ENCODE peak calls at places on chromosomes 13 and 19, in five cellular contexts. J is effector CD4-positive, alpha-beta T cell; P is amniotic epithelial cell; W is Kasumi-1; E is cardiac muscle cell. L is an unnamed sample.

GRCh38 chr19:29105629-29106352 is 107.2 kb downstream of the UQCRFS1 start:
- DNase-seq in J (no peak), P (no peak), W (no peak), E (no peak), L (no peak)

GRCh38 chr13:44763604-44764311 is 187.6 kb upstream of the TSC22D1 start:
- DNase-seq in J (no peak), P (no peak), W (no peak), E (peak; percentile 45), L (no peak)

GRCh38 chr13:92510416-92510815 is 716.2 kb upstream of the GPC6 start:
- DNase-seq in J (no peak), P (peak; percentile 76), W (no peak), E (peak; percentile 14), L (no peak)

GRCh38 chr13:72808917-72809500 is 27.1 kb downstream of the PIBF1 start:
- DNase-seq in J (no peak), P (no peak), W (peak; percentile 7), E (peak; percentile 28), L (no peak)

GRCh38 chr19:8363803-8364771 is at the start of gene ANGPTL4:
- DNase-seq in J (no peak), P (peak; percentile 72), W (peak; percentile 27), E (peak; percentile 92), L (no peak)

GRCh38 chr13:79404361-79404760 is 1.7 kb downstream of the RBM26 start:
- DNase-seq in J (no peak), P (no peak), W (peak; percentile 18), E (no peak), L (no peak)

GRCh38 chr13:95112883-95113282 is 188.4 kb downstream of the ABCC4 start:
- DNase-seq in J (no peak), P (no peak), W (no peak), E (no peak), L (no peak)

GRCh38 chr19:49395581-49396407 is 7.7 kb downstream of the KASH5 start:
- DNase-seq in J (no peak), P (peak; percentile 52), W (no peak), E (peak; percentile 39), L (no peak)

GRCh38 chr13:101416181-101417042 is at the start of gene NALCN:
- DNase-seq in J (no peak), P (peak; percentile 29), W (no peak), E (peak; percentile 7), L (no peak)

GRCh38 chr19:8537099-8537498 is 23.1 kb upstream of the ZNF414 start:
- DNase-seq in J (no peak), P (no peak), W (no peak), E (no peak), L (no peak)

GRCh38 chr13:49302817-49303216 is 55.1 kb downstream of the CDADC1 start:
- DNase-seq in J (no peak), P (no peak), W (no peak), E (no peak), L (no peak)

GRCh38 chr13:84481958-84482357 is 599.7 kb upstream of the SLITRK1 start:
- DNase-seq in J (no peak), P (peak; percentile 43), W (no peak), E (peak; percentile 6), L (no peak)

GRCh38 chr13:36919833-36920611 is at the start of gene SMAD9:
- DNase-seq in J (no peak), P (peak; percentile 64), W (peak; percentile 5), E (peak; percentile 82), L (no peak)

GRCh38 chr13:23852351-23852750 is 36.8 kb downstream of the MIPEP start:
- DNase-seq in J (no peak), P (peak; percentile 40), W (no peak), E (no peak), L (no peak)

GRCh38 chr19:14502334-14503092 is 6.6 kb upstream of the GIPC1 start:
- DNase-seq in J (no peak), P (peak; percentile 58), W (no peak), E (peak; percentile 64), L (no peak)

GRCh38 chr13:53198017-53198416 is 169.4 kb downstream of the OLFM4 start:
- DNase-seq in J (no peak), P (no peak), W (peak; percentile 54), E (no peak), L (no peak)

GRCh38 chr19:10861118-10861651 is 10.2 kb upstream of the CARM1 start:
- DNase-seq in J (no peak), P (no peak), W (peak; percentile 33), E (peak; percentile 45), L (peak; percentile 82)

GRCh38 chr19:16715613-16716012 is 4.0 kb upstream of the NWD1 start:
- DNase-seq in J (no peak), P (no peak), W (no peak), E (no peak), L (no peak)

GRCh38 chr13:28542804-28543203 is 47.9 kb upstream of the FLT1 start:
- DNase-seq in J (no peak), P (no peak), W (no peak), E (no peak), L (no peak)

GRCh38 chr13:97205971-97206370 is 16.2 kb upstream of the MBNL2 start:
- DNase-seq in J (no peak), P (peak; percentile 91), W (no peak), E (peak; percentile 66), L (no peak)

GRCh38 chr13:109145631-109146030 is 516.2 kb downstream of the MYO16 start:
- DNase-seq in J (no peak), P (peak; percentile 88), W (peak; percentile 77), E (peak; percentile 84), L (no peak)

GRCh38 chr13:48859168-48860105 is 116.3 kb upstream of the FNDC3A start:
- DNase-seq in J (no peak), P (no peak), W (peak; percentile 74), E (no peak), L (no peak)

GRCh38 chr13:99979453-99980200 is 2.0 kb upstream of the ZIC2 start:
- DNase-seq in J (no peak), P (no peak), W (no peak), E (no peak), L (no peak)

GRCh38 chr13:48156466-48156865 is 61.6 kb upstream of the MED4 start:
- DNase-seq in J (peak; percentile 63), P (no peak), W (no peak), E (no peak), L (peak; percentile 51)

GRCh38 chr19:17248011-17248776 is 2.5 kb upstream of the NR2F6 start:
- DNase-seq in J (no peak), P (no peak), W (no peak), E (no peak), L (no peak)

GRCh38 chr19:18233224-18233825 is 7.1 kb upstream of the PDE4C start:
- DNase-seq in J (peak; percentile 35), P (peak; percentile 40), W (peak; percentile 54), E (peak; percentile 57), L (no peak)

GRCh38 chr19:925912-926594 is at the start of gene ARID3A:
- DNase-seq in J (peak; percentile 45), P (no peak), W (no peak), E (peak; percentile 81), L (peak; percentile 70)

GRCh38 chr19:37969695-37970094 is 62.7 kb downstream of the SIPA1L3 start:
- DNase-seq in J (no peak), P (no peak), W (no peak), E (no peak), L (no peak)

GRCh38 chr13:113952151-113952982 is 21.5 kb downstream of the C13orf46 start:
- DNase-seq in J (no peak), P (no peak), W (no peak), E (no peak), L (peak; percentile 39)

GRCh38 chr19:4556574-4557185 is 2.8 kb downstream of the SEMA6B start:
- DNase-seq in J (no peak), P (no peak), W (no peak), E (peak; percentile 28), L (no peak)

GRCh38 chr13:33723772-33724435 is 94.0 kb upstream of the RFC3 start:
- DNase-seq in J (peak; percentile 50), P (peak; percentile 89), W (peak; percentile 37), E (peak; percentile 94), L (peak; percentile 53)

GRCh38 chr19:6947745-6948144 is 60.4 kb downstream of the ADGRE1 start:
- DNase-seq in J (no peak), P (no peak), W (peak; percentile 23), E (peak; percentile 62), L (no peak)

GRCh38 chr19:53942001-53942786 is 20.5 kb upstream of the CACNG8 start:
- DNase-seq in J (no peak), P (no peak), W (no peak), E (no peak), L (no peak)

GRCh38 chr19:17331254-17331558 is 3.4 kb downstream of the ANO8 start:
- DNase-seq in J (no peak), P (no peak), W (no peak), E (no peak), L (no peak)

GRCh38 chr13:102220681-102221228 is 181.1 kb downstream of the FGF14 start:
- DNase-seq in J (no peak), P (peak; percentile 52), W (no peak), E (no peak), L (no peak)

GRCh38 chr19:16938211-16938610 is 49.4 kb downstream of the F2RL3 start:
- DNase-seq in J (no peak), P (no peak), W (no peak), E (no peak), L (peak; percentile 30)

GRCh38 chr13:43389573-43389972 is 366.2 kb downstream of the DNAJC15 start:
- DNase-seq in J (no peak), P (peak; percentile 67), W (no peak), E (peak; percentile 34), L (no peak)

GRCh38 chr19:39997595-39998216 is 846 bp downstream of the ZNF546 start:
- DNase-seq in J (no peak), P (peak; percentile 50), W (no peak), E (peak; percentile 24), L (no peak)

GRCh38 chr13:98187155-98187726 is 10.2 kb upstream of the RNF113B start:
- DNase-seq in J (no peak), P (no peak), W (no peak), E (no peak), L (no peak)